ENCODE peak calls at places on chromosomes 3 and 15, in four cellular contexts. V is stomach, Y is neural progenitor cell, A is Panc1. G is an unnamed sample.

GRCh38 chr15:65355173-65355982 is 22.4 kb downstream of the IGDCC3 start:
- DNase-seq in V (no peak), Y (peak; percentile 98), A (no peak), G (no peak)

GRCh38 chr15:48966595-48967301 is 3.0 kb upstream of the SHC4 start:
- DNase-seq in V (no peak), Y (no peak), A (no peak), G (no peak)

GRCh38 chr3:83457516-83457915 is 1501.3 kb upstream of the CADM2 start:
- DNase-seq in V (no peak), Y (no peak), A (no peak), G (no peak)

GRCh38 chr3:111582114-111582461 is 13.1 kb downstream of the ZBED2 start:
- DNase-seq in V (no peak), Y (no peak), A (no peak), G (no peak)

GRCh38 chr15:77504310-77504709 is 83.6 kb downstream of the HMG20A start:
- DNase-seq in V (peak; percentile 33), Y (peak; percentile 71), A (no peak), G (no peak)

GRCh38 chr15:98713585-98714001 is 65.3 kb downstream of the IGF1R start:
- DNase-seq in V (peak; percentile 53), Y (no peak), A (no peak), G (no peak)

GRCh38 chr15:76183906-76184639 is 124.3 kb downstream of the TMEM266 start:
- DNase-seq in V (no peak), Y (peak; percentile 66), A (no peak), G (no peak)

GRCh38 chr3:151328298-151329036 is 882 bp downstream of the P2RY13 start:
- DNase-seq in V (no peak), Y (no peak), A (no peak), G (no peak)

GRCh38 chr3:153599685-153600084 is 437.7 kb downstream of the RAP2B start:
- DNase-seq in V (peak; percentile 51), Y (no peak), A (no peak), G (no peak)

GRCh38 chr15:50871832-50872231 is 36.7 kb upstream of the AP4E1 start:
- DNase-seq in V (no peak), Y (no peak), A (no peak), G (no peak)

GRCh38 chr3:178771511-178771910 is 235.3 kb downstream of the KCNMB2 start:
- DNase-seq in V (no peak), Y (no peak), A (no peak), G (no peak)

GRCh38 chr3:16884084-16884747 is 539 bp upstream of the PLCL2 start:
- DNase-seq in V (peak; percentile 58), Y (peak; percentile 91), A (no peak), G (peak; percentile 70)

GRCh38 chr3:38738630-38739395 is 77.2 kb downstream of the SCN10A start:
- DNase-seq in V (no peak), Y (peak; percentile 87), A (no peak), G (no peak)

GRCh38 chr15:73908030-73908821 is 18.0 kb upstream of the LOXL1 start:
- DNase-seq in V (peak; percentile 90), Y (peak; percentile 90), A (no peak), G (peak; percentile 67)

GRCh38 chr15:41559489-41560177 is 621 bp downstream of the TYRO3 start:
- DNase-seq in V (no peak), Y (peak; percentile 68), A (no peak), G (no peak)

GRCh38 chr3:126351771-126352475 is 5.3 kb downstream of the KLF15 start:
- DNase-seq in V (no peak), Y (no peak), A (no peak), G (no peak)

GRCh38 chr15:66701422-66702034 is 508 bp upstream of the SMAD6 start:
- DNase-seq in V (peak; percentile 33), Y (peak; percentile 77), A (no peak), G (no peak)

GRCh38 chr3:89950772-89951171 is 843.4 kb downstream of the EPHA3 start:
- DNase-seq in V (no peak), Y (no peak), A (no peak), G (no peak)

GRCh38 chr3:131602011-131602779 is 99.4 kb upstream of the MRPL3 start:
- DNase-seq in V (no peak), Y (peak; percentile 20), A (no peak), G (no peak)

GRCh38 chr15:56168394-56168793 is 75.3 kb downstream of the RFX7 start:
- DNase-seq in V (no peak), Y (no peak), A (no peak), G (no peak)

GRCh38 chr3:58048301-58048700 is 40.1 kb downstream of the FLNB start:
- DNase-seq in V (no peak), Y (no peak), A (no peak), G (no peak)

GRCh38 chr15:45314960-45315359 is 62.9 kb downstream of the SLC28A2 start:
- DNase-seq in V (no peak), Y (peak; percentile 58), A (no peak), G (no peak)

GRCh38 chr3:115280531-115280930 is 133.4 kb upstream of the ZBTB20 start:
- DNase-seq in V (no peak), Y (no peak), A (no peak), G (no peak)

GRCh38 chr15:52790166-52790708 is at the start of gene ONECUT1:
- DNase-seq in V (peak; percentile 51), Y (peak; percentile 91), A (no peak), G (no peak)

GRCh38 chr3:25910997-25911396 is 121.1 kb downstream of the OXSM start:
- DNase-seq in V (no peak), Y (peak; percentile 65), A (no peak), G (peak; percentile 19)

GRCh38 chr3:111895079-111895478 is 36.0 kb downstream of the PHLDB2 start:
- DNase-seq in V (no peak), Y (peak; percentile 46), A (peak; percentile 30), G (no peak)

GRCh38 chr15:82849556-82850241 is 40.3 kb downstream of the WHAMM start:
- DNase-seq in V (peak; percentile 79), Y (peak; percentile 90), A (peak; percentile 35), G (peak; percentile 36)

GRCh38 chr15:63110428-63111026 is 11.1 kb upstream of the LACTB start:
- DNase-seq in V (no peak), Y (no peak), A (no peak), G (no peak)

GRCh38 chr3:115239717-115240116 is 92.6 kb upstream of the ZBTB20 start:
- DNase-seq in V (no peak), Y (no peak), A (peak; percentile 59), G (no peak)

GRCh38 chr3:197466586-197467399 is 89.0 kb downstream of the BDH1 start:
- DNase-seq in V (no peak), Y (no peak), A (no peak), G (no peak)

GRCh38 chr3:49656541-49657112 is 17.5 kb upstream of the APEH start:
- DNase-seq in V (no peak), Y (peak; percentile 17), A (no peak), G (no peak)

GRCh38 chr3:106001923-106002322 is 133.1 kb upstream of the CBLB start:
- DNase-seq in V (no peak), Y (no peak), A (no peak), G (no peak)

GRCh38 chr3:106004841-106005240 is 136.0 kb upstream of the CBLB start:
- DNase-seq in V (no peak), Y (no peak), A (no peak), G (no peak)

GRCh38 chr3:106006571-106006970 is 137.8 kb upstream of the CBLB start:
- DNase-seq in V (no peak), Y (no peak), A (no peak), G (no peak)

GRCh38 chr3:106006001-106006400 is 137.2 kb upstream of the CBLB start:
- DNase-seq in V (no peak), Y (no peak), A (no peak), G (no peak)

DNA sequence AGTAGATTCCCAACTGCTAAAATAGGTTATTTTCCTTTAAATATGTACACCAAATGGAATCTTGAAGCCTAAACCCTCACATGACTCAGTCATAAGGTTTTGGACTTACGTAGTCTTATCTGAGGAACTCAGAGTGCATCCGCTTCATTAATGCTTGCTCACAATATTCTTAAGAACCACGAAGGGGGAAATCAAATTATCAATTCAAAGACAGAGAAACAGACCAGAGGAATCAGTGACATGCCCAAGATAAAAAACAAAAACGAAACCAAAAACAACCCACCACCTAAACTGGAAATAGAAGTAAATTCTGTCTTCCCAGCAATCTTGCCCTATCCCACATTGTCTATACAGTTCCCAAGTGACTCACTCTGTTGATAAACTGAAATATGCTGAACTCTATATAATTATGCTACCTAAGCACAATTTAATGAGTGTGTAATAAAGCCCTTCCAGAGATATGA is 135.4 kb upstream of the CBLB start:
- DNase-seq in V (no peak), Y (no peak), A (no peak), G (no peak)
- TF ChIP-seq CTCF in V (no peak), Y (no peak), A (no peak), G (no peak)

GRCh38 chr3:191259486-191259885 is 60.4 kb downstream of the OSTN start:
- DNase-seq in V (no peak), Y (no peak), A (no peak), G (no peak)

GRCh38 chr3:191255156-191255555 is 56.1 kb downstream of the OSTN start:
- DNase-seq in V (no peak), Y (no peak), A (no peak), G (no peak)

GRCh38 chr3:191254098-191254873 is 55.2 kb downstream of the OSTN start:
- DNase-seq in V (no peak), Y (no peak), A (no peak), G (no peak)

GRCh38 chr3:191256405-191256804 is 57.4 kb downstream of the OSTN start:
- DNase-seq in V (no peak), Y (no peak), A (no peak), G (no peak)

GRCh38 chr3:191257286-191257685 is 58.2 kb downstream of the OSTN start:
- DNase-seq in V (no peak), Y (no peak), A (no peak), G (no peak)
- H3K27me3 ChIP-seq in V (no peaks in the 10 kb centered on the region), Y (no peaks in the 10 kb centered on the region), A (no peaks in the 10 kb centered on the region), G (no peaks in the 10 kb centered on the region)

GRCh38 chr3:71744738-71745137 is 8.9 kb upstream of the GPR27 start:
- DNase-seq in V (no peak), Y (no peak), A (no peak), G (no peak)
- TF ChIP-seq CTCF in V (no peak), Y (no peak), A (no peak), G (no peak)

GRCh38 chr3:122992138-122992537 is 35.4 kb downstream of the SEMA5B start:
- DNase-seq in V (no peak), Y (no peak), A (no peak), G (no peak)
- H3K27me3 ChIP-seq in V (peaks cover 26% of the 10 kb centered on the region), Y (no peaks in the 10 kb centered on the region), A (peaks cover 25% of the 10 kb centered on the region), G (peaks cover 23% of the 10 kb centered on the region)

G was measured in CD4-positive, alpha-beta T cell.